ENCODE peak calls at places on chromosomes 3 and 15, in seven cellular contexts. Q is coronary artery, G is pancreas, W is BE2C, O is activated B cell treated with CpG ODN at 0.5 μM for 24 hours, M is natural killer cell, N is dorsolateral prefrontal cortex. F is an unnamed sample.

GRCh38 chr3:160691962-160692361 is 15.0 kb downstream of the ARL14 start:
- DNase-seq in Q (no peak), G (no peak), W (no peak), O (no peak), M (no peak), N (no peak), F (no peak)

GRCh38 chr3:9791127-9791526 is 1.1 kb downstream of the TADA3 start:
- DNase-seq in Q (no peak), G (no peak), W (no peak), O (no peak), M (no peak), N (no peak), F (no peak)

GRCh38 chr3:13782501-13782900 is 97.4 kb downstream of the WNT7A start:
- DNase-seq in Q (no peak), G (no peak), W (no peak), O (no peak), M (no peak), N (peak), F (no peak)

GRCh38 chr15:75694241-75695182 is 18.1 kb downstream of the CSPG4 start:
- DNase-seq in Q (peak), G (peak), W (peak), O (no peak), M (no peak), N (peak), F (peak)

GRCh38 chr15:66947471-66947870 is 117.9 kb upstream of the SMAD3 start:
- DNase-seq in Q (peak), G (no peak), W (no peak), O (no peak), M (no peak), N (no peak), F (no peak)

GRCh38 chr15:42253300-42253699 is 19.7 kb upstream of the GANC start:
- DNase-seq in Q (no peak), G (no peak), W (no peak), O (no peak), M (no peak), N (no peak), F (no peak)

GRCh38 chr15:33031324-33031736 is 163.2 kb downstream of the FMN1 start:
- DNase-seq in Q (no peak), G (no peak), W (peak), O (no peak), M (no peak), N (no peak), F (no peak)

GRCh38 chr3:161474691-161475090 is 21.9 kb upstream of the OTOL1 start:
- DNase-seq in Q (no peak), G (no peak), W (no peak), O (no peak), M (no peak), N (no peak), F (no peak)

GRCh38 chr3:130894130-130894872 is 417 bp downstream of the ATP2C1 start:
- DNase-seq in Q (peak), G (peak), W (peak), O (no peak), M (peak), N (peak), F (peak)

GRCh38 chr3:30658328-30659052 is 52.1 kb downstream of the TGFBR2 start:
- DNase-seq in Q (no peak), G (no peak), W (no peak), O (no peak), M (no peak), N (no peak), F (no peak)

GRCh38 chr15:58203537-58203936 is 65.4 kb downstream of the AQP9 start:
- DNase-seq in Q (no peak), G (no peak), W (peak), O (no peak), M (no peak), N (no peak), F (no peak)

GRCh38 chr3:43177092-43177491 is 71.2 kb upstream of the POMGNT2 start:
- DNase-seq in Q (no peak), G (no peak), W (no peak), O (no peak), M (no peak), N (no peak), F (no peak)

GRCh38 chr15:92392462-92392861 is 1.2 kb upstream of the ST8SIA2 start:
- DNase-seq in Q (no peak), G (no peak), W (no peak), O (no peak), M (no peak), N (no peak), F (peak)

GRCh38 chr3:129703913-129704312 is 97.4 kb upstream of the PLXND1 start:
- DNase-seq in Q (no peak), G (no peak), W (no peak), O (no peak), M (no peak), N (no peak), F (no peak)

GRCh38 chr3:14042680-14043079 is 82.0 kb downstream of the CHCHD4 start:
- DNase-seq in Q (no peak), G (no peak), W (no peak), O (no peak), M (no peak), N (no peak), F (no peak)

GRCh38 chr3:160395297-160395696 is 3.7 kb downstream of the IFT80 start:
- DNase-seq in Q (no peak), G (no peak), W (no peak), O (no peak), M (no peak), N (no peak), F (no peak)

DNA sequence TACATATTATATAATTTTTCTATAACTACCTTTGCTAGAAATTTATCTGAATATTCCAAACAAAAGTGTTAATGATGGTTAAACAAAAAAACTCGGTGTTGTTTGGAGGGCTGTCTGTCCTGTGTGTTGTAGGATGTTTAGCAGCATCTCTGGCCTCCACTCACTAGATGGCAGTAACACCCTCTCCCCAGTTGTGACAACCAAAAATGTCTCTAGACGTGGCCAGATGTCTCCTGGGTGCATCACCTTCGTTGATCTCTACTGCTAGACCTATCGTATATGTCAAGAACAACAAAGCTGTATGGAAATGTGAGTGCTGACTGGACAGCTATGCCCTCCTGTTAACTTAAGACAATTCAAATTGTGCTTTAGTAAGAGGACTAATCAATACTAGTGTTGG is 14.1 kb downstream of the ANKRD34C start:
- DNase-seq in Q (no peak), G (no peak), W (peak), O (no peak), M (no peak), N (no peak), F (no peak)
- TF ChIP-seq CTCF in Q (no peak), G (no peak), W (peak), O (no peak), M (no peak), N (no peak), F (no peak)

GRCh38 chr3:113054552-113054951 is 63.8 kb downstream of the GTPBP8 start:
- DNase-seq in Q (no peak), G (no peak), W (no peak), O (no peak), M (no peak), N (no peak), F (no peak)
- TF ChIP-seq CTCF in Q (no peak), G (no peak), W (no peak), O (no peak), M (no peak), N (no peak), F (no peak)

DNA sequence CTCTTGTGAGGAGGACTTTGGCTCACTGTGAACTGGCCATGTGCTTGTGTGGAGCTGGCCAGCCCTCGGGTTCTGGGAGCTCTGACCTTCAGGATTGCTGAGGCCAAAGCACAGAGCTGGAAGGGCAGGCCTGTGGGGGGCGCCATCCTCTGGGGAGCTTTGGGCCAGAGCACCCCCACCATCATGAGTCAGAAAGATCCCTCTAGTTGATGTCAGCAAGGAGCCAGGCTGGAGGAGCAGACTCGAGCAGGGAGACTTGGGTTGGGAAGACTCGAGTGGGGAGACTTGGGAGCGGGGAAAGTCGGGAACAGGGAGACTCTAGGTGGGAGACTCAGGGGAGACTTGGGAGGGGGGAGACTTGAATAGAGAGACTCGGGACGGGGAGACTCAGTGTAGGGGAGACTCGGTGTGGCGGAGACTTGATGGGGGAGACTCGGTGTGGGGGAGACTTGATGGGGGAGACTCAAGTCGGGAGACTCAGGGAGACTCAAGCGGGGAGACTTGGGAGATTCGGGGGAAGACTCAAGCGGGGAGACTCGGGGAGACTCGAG is 37.7 kb upstream of the PLXNA1 start:
- DNase-seq in Q (no peak), G (no peak), W (no peak), O (no peak), M (no peak), N (no peak), F (peak)
- TF ChIP-seq CTCF in Q (no peak), G (no peak), W (peak), O (no peak), M (no peak), N (no peak), F (no peak)

GRCh38 chr3:139353920-139354556 is 10.2 kb downstream of the MRPS22 start:
- DNase-seq in Q (no peak), G (no peak), W (peak), O (no peak), M (no peak), N (peak), F (peak)
- TF ChIP-seq CTCF in Q (no peak), G (peak), W (peak), O (no peak), M (no peak), N (peak), F (peak)

DNA sequence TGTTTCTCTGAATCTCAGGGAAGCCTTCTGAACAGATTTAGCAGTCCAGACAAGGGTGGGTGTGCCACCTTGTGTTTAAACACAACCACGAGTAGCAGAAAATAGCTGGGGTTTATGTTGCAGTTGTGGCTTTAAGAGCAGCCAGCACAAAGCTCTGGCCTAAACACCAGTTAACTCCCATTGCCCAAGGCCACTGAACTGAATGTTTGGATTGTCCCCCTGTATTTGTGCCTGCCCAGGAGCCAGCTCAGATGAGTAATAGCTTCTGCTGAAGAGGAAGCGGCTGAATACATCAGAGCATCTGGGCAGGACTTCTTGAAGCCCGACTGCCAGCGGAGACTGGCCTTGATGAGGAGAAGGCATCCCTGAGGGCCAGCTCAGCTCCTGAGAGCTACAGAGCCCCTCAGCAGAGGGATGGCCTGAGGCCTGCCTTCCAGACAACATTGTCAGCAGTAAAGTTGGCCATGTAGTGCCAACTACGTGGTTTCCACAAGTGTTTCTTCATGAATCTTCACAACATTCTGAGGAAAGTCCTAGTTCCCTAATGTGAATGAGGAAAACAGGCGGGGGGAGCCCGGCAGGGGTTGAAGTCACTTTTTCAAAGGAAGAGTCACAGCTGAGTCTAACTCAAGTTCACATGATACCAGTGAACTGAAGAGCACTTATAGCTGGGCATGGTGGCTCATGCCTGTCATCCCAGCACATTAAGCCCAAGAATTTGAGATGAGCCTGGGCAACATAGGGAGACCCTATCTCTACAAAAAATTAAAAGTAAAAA is 65.8 kb upstream of the ZBTB38 start:
- DNase-seq in Q (no peak), G (no peak), W (no peak), O (no peak), M (no peak), N (no peak), F (no peak)
- TF ChIP-seq CTCF in Q (no peak), G (no peak), W (no peak), O (no peak), M (no peak), N (no peak), F (no peak)

GRCh38 chr3:169931747-169932520 is 20.6 kb downstream of the SAMD7 start:
- DNase-seq in Q (no peak), G (no peak), W (no peak), O (peak), M (no peak), N (no peak), F (no peak)

GRCh38 chr3:169929830-169930519 is 18.6 kb downstream of the SAMD7 start:
- DNase-seq in Q (no peak), G (no peak), W (no peak), O (no peak), M (no peak), N (no peak), F (no peak)
- TF ChIP-seq CTCF in Q (no peak), G (no peak), W (peak), O (no peak), M (no peak), N (no peak), F (no peak)

GRCh38 chr3:143795849-143796248 is 52.4 kb downstream of the SLC9A9 start:
- DNase-seq in Q (no peak), G (no peak), W (no peak), O (no peak), M (no peak), N (no peak), F (no peak)
- TF ChIP-seq CTCF in Q (no peak), G (no peak), W (no peak), O (no peak), M (no peak), N (no peak), F (no peak)

DNA sequence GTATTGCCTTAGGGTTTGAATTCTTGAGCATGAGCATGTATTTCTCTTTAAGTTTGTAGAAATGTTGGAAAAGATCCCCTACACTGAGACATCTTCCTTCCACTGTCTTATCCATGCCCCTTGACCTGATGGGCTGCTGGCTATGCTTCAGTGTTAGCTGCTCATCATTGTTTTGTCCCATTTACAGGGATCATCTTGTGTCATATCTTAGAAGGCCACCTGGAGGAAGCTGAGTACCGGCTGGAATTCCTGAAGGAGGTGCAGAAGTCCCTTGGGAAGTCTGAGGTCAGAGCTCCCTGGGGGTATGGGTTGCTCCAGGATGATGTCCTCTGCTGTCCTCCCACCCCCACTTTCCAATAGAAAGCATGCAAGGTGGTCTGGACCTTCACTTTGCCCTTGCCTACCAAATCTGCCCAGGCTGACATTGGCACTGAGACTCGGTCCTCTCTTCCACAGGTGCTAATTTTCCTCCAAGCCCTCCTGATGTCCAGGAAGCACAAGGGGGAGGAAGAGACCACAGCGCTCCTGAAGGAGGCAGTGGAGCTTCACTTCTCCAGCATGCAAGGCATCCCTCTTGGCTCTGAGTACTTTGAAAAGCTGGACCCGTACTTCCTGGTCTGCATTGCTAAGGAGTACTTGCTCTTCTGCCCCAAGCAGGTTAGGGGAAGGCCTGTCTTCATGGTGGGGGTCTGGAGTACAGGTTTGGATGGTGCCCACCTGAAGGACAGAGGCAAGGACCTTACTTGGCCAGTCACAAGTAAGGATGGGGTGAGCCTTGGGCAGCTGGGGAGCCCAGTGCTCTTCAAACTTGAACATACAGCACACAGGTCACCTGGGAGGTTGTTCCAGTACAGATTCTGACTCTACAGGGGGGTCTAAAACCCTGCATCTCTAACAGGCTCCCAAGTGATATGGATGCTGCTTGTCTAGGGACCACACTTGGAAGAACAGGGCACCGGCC is 17.7 kb downstream of the TTC21A start:
- DNase-seq in Q (no peak), G (no peak), W (no peak), O (no peak), M (no peak), N (no peak), F (no peak)
- TF ChIP-seq CTCF in Q (peak), G (no peak), W (peak), O (no peak), M (no peak), N (no peak), F (no peak)

DNA sequence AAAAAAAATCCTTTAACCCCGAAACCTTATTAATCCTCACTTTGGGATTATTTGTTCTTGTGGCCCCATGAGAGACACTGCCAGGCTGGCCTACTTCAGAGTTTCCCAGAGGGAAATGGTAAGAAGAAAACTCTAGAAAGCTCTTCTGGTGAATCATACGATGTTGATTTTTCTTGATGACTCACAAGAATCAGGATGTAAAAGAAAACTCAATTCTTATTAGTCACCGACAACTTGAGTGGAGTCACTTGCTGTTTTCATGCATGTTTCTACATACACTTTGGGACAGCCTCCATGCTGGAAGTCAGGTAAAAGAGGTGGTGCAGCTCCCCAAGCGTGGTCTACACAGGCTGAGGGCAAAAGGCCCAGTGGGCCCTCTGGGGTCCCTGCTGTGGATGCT is 42.8 kb downstream of the MYO5C start:
- DNase-seq in Q (no peak), G (no peak), W (no peak), O (no peak), M (no peak), N (no peak), F (no peak)
- TF ChIP-seq CTCF in Q (no peak), G (no peak), W (no peak), O (no peak), M (no peak), N (no peak), F (no peak)

F was measured in glutamatergic neuron.